ENCODE peak calls at places on chromosomes 4 and X, in ten cellular contexts. One of them, this sample, is unnamed.

GRCh38 chr4:186789671-186790070 is 66.0 kb upstream of the FAT1 start:
- DNase-seq in SK-N-SH: no peak
- DNase-seq in HCT116: no peak
- DNase-seq in Panc1: no peak
- DNase-seq in GM12891: no peak
- DNase-seq in endothelial cell of umbilical vein: no peak
- DNase-seq in esophagus muscularis mucosa: no peak
- DNase-seq in K562: no peak
- DNase-seq in sigmoid colon: no peak
- DNase-seq in H1: no peak
- DNase-seq in this sample: no peak

GRCh38 chrX:154485150-154486051 is 1.0 kb downstream of the UBL4A start:
- DNase-seq in esophagus muscularis mucosa: no peak
- DNase-seq in GM12891: no peak
- DNase-seq in endothelial cell of umbilical vein: no peak
- DNase-seq in Panc1: no peak
- DNase-seq in HCT116: no peak
- DNase-seq in sigmoid colon: peak
- DNase-seq in SK-N-SH: no peak
- DNase-seq in K562: no peak
- DNase-seq in H1: no peak
- DNase-seq in this sample: no peak

GRCh38 chr4:67371563-67371962 is 173.7 kb downstream of the CENPC start:
- DNase-seq in endothelial cell of umbilical vein: no peak
- DNase-seq in Panc1: no peak
- DNase-seq in HCT116: no peak
- DNase-seq in SK-N-SH: no peak
- DNase-seq in H1: no peak
- DNase-seq in esophagus muscularis mucosa: no peak
- DNase-seq in sigmoid colon: no peak
- DNase-seq in K562: no peak
- DNase-seq in GM12891: no peak
- DNase-seq in this sample: no peak

GRCh38 chr4:185580699-185581098 is 45.4 kb upstream of the PDLIM3 start:
- DNase-seq in GM12891: no peak
- DNase-seq in sigmoid colon: no peak
- DNase-seq in K562: no peak
- DNase-seq in endothelial cell of umbilical vein: no peak
- DNase-seq in H1: no peak
- DNase-seq in SK-N-SH: no peak
- DNase-seq in HCT116: no peak
- DNase-seq in esophagus muscularis mucosa: no peak
- DNase-seq in Panc1: no peak
- DNase-seq in this sample: no peak

GRCh38 chrX:151982217-151982616 is 7.7 kb upstream of the GABRE start:
- DNase-seq in H1: no peak
- DNase-seq in K562: no peak
- DNase-seq in SK-N-SH: no peak
- DNase-seq in GM12891: no peak
- DNase-seq in HCT116: no peak
- DNase-seq in esophagus muscularis mucosa: no peak
- DNase-seq in Panc1: no peak
- DNase-seq in sigmoid colon: no peak
- DNase-seq in endothelial cell of umbilical vein: peak
- DNase-seq in this sample: no peak

GRCh38 chr4:65665951-65666523 is 4.3 kb downstream of the EPHA5 start:
- DNase-seq in esophagus muscularis mucosa: no peak
- DNase-seq in endothelial cell of umbilical vein: no peak
- DNase-seq in sigmoid colon: no peak
- DNase-seq in SK-N-SH: no peak
- DNase-seq in K562: no peak
- DNase-seq in Panc1: no peak
- DNase-seq in GM12891: no peak
- DNase-seq in HCT116: no peak
- DNase-seq in H1: no peak
- DNase-seq in this sample: no peak

GRCh38 chr4:64068096-64068495 is 341.2 kb downstream of the TECRL start:
- DNase-seq in GM12891: no peak
- DNase-seq in esophagus muscularis mucosa: no peak
- DNase-seq in sigmoid colon: no peak
- DNase-seq in H1: no peak
- DNase-seq in Panc1: no peak
- DNase-seq in endothelial cell of umbilical vein: no peak
- DNase-seq in SK-N-SH: no peak
- DNase-seq in HCT116: no peak
- DNase-seq in K562: no peak
- DNase-seq in this sample: no peak

GRCh38 chrX:44244008-44244407 is 99.5 kb downstream of the EFHC2 start:
- DNase-seq in Panc1: peak
- DNase-seq in H1: no peak
- DNase-seq in K562: no peak
- DNase-seq in HCT116: peak
- DNase-seq in sigmoid colon: no peak
- DNase-seq in SK-N-SH: peak
- DNase-seq in endothelial cell of umbilical vein: peak
- DNase-seq in GM12891: no peak
- DNase-seq in esophagus muscularis mucosa: no peak
- DNase-seq in this sample: no peak

GRCh38 chr4:85792576-85792975 is 317.6 kb downstream of the ARHGAP24 start:
- DNase-seq in endothelial cell of umbilical vein: peak
- DNase-seq in HCT116: no peak
- DNase-seq in sigmoid colon: no peak
- DNase-seq in GM12891: no peak
- DNase-seq in Panc1: no peak
- DNase-seq in H1: no peak
- DNase-seq in esophagus muscularis mucosa: no peak
- DNase-seq in K562: no peak
- DNase-seq in SK-N-SH: no peak
- DNase-seq in this sample: no peak

GRCh38 chr4:166014411-166014810 is 141.4 kb downstream of the TLL1 start:
- DNase-seq in GM12891: no peak
- DNase-seq in HCT116: no peak
- DNase-seq in endothelial cell of umbilical vein: no peak
- DNase-seq in H1: no peak
- DNase-seq in K562: no peak
- DNase-seq in sigmoid colon: no peak
- DNase-seq in Panc1: peak
- DNase-seq in SK-N-SH: no peak
- DNase-seq in esophagus muscularis mucosa: no peak
- DNase-seq in this sample: no peak

GRCh38 chr4:122012735-122013134 is 60.9 kb upstream of the TRPC3 start:
- DNase-seq in HCT116: no peak
- DNase-seq in sigmoid colon: no peak
- DNase-seq in K562: no peak
- DNase-seq in Panc1: no peak
- DNase-seq in esophagus muscularis mucosa: no peak
- DNase-seq in endothelial cell of umbilical vein: no peak
- DNase-seq in GM12891: no peak
- DNase-seq in SK-N-SH: no peak
- DNase-seq in H1: no peak
- DNase-seq in this sample: no peak

GRCh38 chr4:38161208-38162113 is 201.3 kb downstream of the PTTG2 start:
- DNase-seq in HCT116: no peak
- DNase-seq in Panc1: no peak
- DNase-seq in esophagus muscularis mucosa: no peak
- DNase-seq in GM12891: no peak
- DNase-seq in sigmoid colon: no peak
- DNase-seq in H1: no peak
- DNase-seq in endothelial cell of umbilical vein: peak
- DNase-seq in SK-N-SH: no peak
- DNase-seq in K562: no peak
- DNase-seq in this sample: no peak

GRCh38 chr4:140876597-140877364 is 120.6 kb upstream of the TBC1D9 start:
- DNase-seq in Panc1: no peak
- DNase-seq in sigmoid colon: no peak
- DNase-seq in esophagus muscularis mucosa: peak
- DNase-seq in HCT116: no peak
- DNase-seq in K562: no peak
- DNase-seq in endothelial cell of umbilical vein: no peak
- DNase-seq in GM12891: no peak
- DNase-seq in SK-N-SH: no peak
- DNase-seq in H1: no peak
- DNase-seq in this sample: no peak

GRCh38 chrX:134936542-134936941 is 54.2 kb upstream of the SMIM10 start:
- DNase-seq in endothelial cell of umbilical vein: peak
- DNase-seq in esophagus muscularis mucosa: no peak
- DNase-seq in sigmoid colon: no peak
- DNase-seq in GM12891: no peak
- DNase-seq in H1: no peak
- DNase-seq in SK-N-SH: no peak
- DNase-seq in Panc1: no peak
- DNase-seq in HCT116: no peak
- DNase-seq in K562: no peak
- DNase-seq in this sample: no peak

GRCh38 chr4:129929052-129929451 is 833.1 kb downstream of the C4orf33 start:
- DNase-seq in sigmoid colon: no peak
- DNase-seq in GM12891: no peak
- DNase-seq in endothelial cell of umbilical vein: peak
- DNase-seq in K562: no peak
- DNase-seq in Panc1: no peak
- DNase-seq in H1: no peak
- DNase-seq in esophagus muscularis mucosa: no peak
- DNase-seq in HCT116: no peak
- DNase-seq in SK-N-SH: peak
- DNase-seq in this sample: no peak

GRCh38 chrX:45762699-45763647 is 562.3 kb upstream of the DIPK2B start:
- DNase-seq in GM12891: no peak
- DNase-seq in Panc1: no peak
- DNase-seq in SK-N-SH: no peak
- DNase-seq in K562: no peak
- DNase-seq in esophagus muscularis mucosa: no peak
- DNase-seq in HCT116: no peak
- DNase-seq in H1: no peak
- DNase-seq in endothelial cell of umbilical vein: peak
- DNase-seq in sigmoid colon: no peak
- DNase-seq in this sample: no peak

GRCh38 chrX:45758319-45758718 is 557.6 kb upstream of the DIPK2B start:
- DNase-seq in Panc1: no peak
- DNase-seq in endothelial cell of umbilical vein: peak
- DNase-seq in HCT116: no peak
- DNase-seq in GM12891: no peak
- DNase-seq in H1: no peak
- DNase-seq in SK-N-SH: no peak
- DNase-seq in sigmoid colon: no peak
- DNase-seq in K562: no peak
- DNase-seq in esophagus muscularis mucosa: no peak
- DNase-seq in this sample: no peak

GRCh38 chrX:45758738-45759397 is 558.2 kb upstream of the DIPK2B start:
- DNase-seq in SK-N-SH: no peak
- DNase-seq in GM12891: no peak
- DNase-seq in K562: no peak
- DNase-seq in endothelial cell of umbilical vein: no peak
- DNase-seq in HCT116: no peak
- DNase-seq in H1: no peak
- DNase-seq in Panc1: no peak
- DNase-seq in sigmoid colon: no peak
- DNase-seq in esophagus muscularis mucosa: no peak
- DNase-seq in this sample: no peak

GRCh38 chrX:45761920-45762319 is 561.2 kb upstream of the DIPK2B start:
- DNase-seq in K562: no peak
- DNase-seq in H1: no peak
- DNase-seq in esophagus muscularis mucosa: no peak
- DNase-seq in GM12891: no peak
- DNase-seq in HCT116: no peak
- DNase-seq in SK-N-SH: no peak
- DNase-seq in endothelial cell of umbilical vein: no peak
- DNase-seq in sigmoid colon: no peak
- DNase-seq in Panc1: no peak
- DNase-seq in this sample: no peak

GRCh38 chrX:45760187-45760742 is 559.6 kb upstream of the DIPK2B start:
- DNase-seq in SK-N-SH: no peak
- DNase-seq in esophagus muscularis mucosa: no peak
- DNase-seq in GM12891: no peak
- DNase-seq in K562: no peak
- DNase-seq in Panc1: no peak
- DNase-seq in H1: no peak
- DNase-seq in sigmoid colon: no peak
- DNase-seq in HCT116: no peak
- DNase-seq in endothelial cell of umbilical vein: no peak
- DNase-seq in this sample: no peak
- TF ChIP-seq POLR2AphosphoS5 in SK-N-SH: peak
- TF ChIP-seq POLR2AphosphoS5 in esophagus muscularis mucosa: no peak
- TF ChIP-seq POLR2AphosphoS5 in GM12891: no peak
- TF ChIP-seq POLR2AphosphoS5 in K562: no peak
- TF ChIP-seq POLR2AphosphoS5 in Panc1: no peak
- TF ChIP-seq POLR2AphosphoS5 in H1: no peak
- TF ChIP-seq POLR2AphosphoS5 in sigmoid colon: no peak
- TF ChIP-seq POLR2AphosphoS5 in HCT116: peak
- TF ChIP-seq POLR2AphosphoS5 in endothelial cell of umbilical vein: peak
- TF ChIP-seq POLR2AphosphoS5 in this sample: no peak

GRCh38 chr4:40247350-40247749 is 50.5 kb downstream of the RHOH start:
- DNase-seq in GM12891: no peak
- DNase-seq in H1: no peak
- DNase-seq in HCT116: no peak
- DNase-seq in SK-N-SH: no peak
- DNase-seq in sigmoid colon: no peak
- DNase-seq in endothelial cell of umbilical vein: no peak
- DNase-seq in K562: no peak
- DNase-seq in esophagus muscularis mucosa: no peak
- DNase-seq in Panc1: no peak
- DNase-seq in this sample: no peak
- TF ChIP-seq POLR2AphosphoS5 in GM12891: peak
- TF ChIP-seq POLR2AphosphoS5 in H1: no peak
- TF ChIP-seq POLR2AphosphoS5 in HCT116: no peak
- TF ChIP-seq POLR2AphosphoS5 in SK-N-SH: no peak
- TF ChIP-seq POLR2AphosphoS5 in sigmoid colon: no peak
- TF ChIP-seq POLR2AphosphoS5 in endothelial cell of umbilical vein: no peak
- TF ChIP-seq POLR2AphosphoS5 in K562: no peak
- TF ChIP-seq POLR2AphosphoS5 in esophagus muscularis mucosa: no peak
- TF ChIP-seq POLR2AphosphoS5 in Panc1: no peak
- TF ChIP-seq POLR2AphosphoS5 in this sample: no peak

GRCh38 chr4:40992472-40993298 is 221.7 kb downstream of the APBB2 start:
- DNase-seq in GM12891: no peak
- DNase-seq in K562: no peak
- DNase-seq in SK-N-SH: no peak
- DNase-seq in HCT116: no peak
- DNase-seq in esophagus muscularis mucosa: no peak
- DNase-seq in endothelial cell of umbilical vein: peak
- DNase-seq in H1: no peak
- DNase-seq in sigmoid colon: no peak
- DNase-seq in Panc1: no peak
- DNase-seq in this sample: no peak
- TF ChIP-seq POLR2AphosphoS5 in GM12891: no peak
- TF ChIP-seq POLR2AphosphoS5 in K562: no peak
- TF ChIP-seq POLR2AphosphoS5 in SK-N-SH: no peak
- TF ChIP-seq POLR2AphosphoS5 in HCT116: no peak
- TF ChIP-seq POLR2AphosphoS5 in esophagus muscularis mucosa: no peak
- TF ChIP-seq POLR2AphosphoS5 in endothelial cell of umbilical vein: peak
- TF ChIP-seq POLR2AphosphoS5 in H1: no peak
- TF ChIP-seq POLR2AphosphoS5 in sigmoid colon: no peak
- TF ChIP-seq POLR2AphosphoS5 in Panc1: no peak
- TF ChIP-seq POLR2AphosphoS5 in this sample: no peak

DNA sequence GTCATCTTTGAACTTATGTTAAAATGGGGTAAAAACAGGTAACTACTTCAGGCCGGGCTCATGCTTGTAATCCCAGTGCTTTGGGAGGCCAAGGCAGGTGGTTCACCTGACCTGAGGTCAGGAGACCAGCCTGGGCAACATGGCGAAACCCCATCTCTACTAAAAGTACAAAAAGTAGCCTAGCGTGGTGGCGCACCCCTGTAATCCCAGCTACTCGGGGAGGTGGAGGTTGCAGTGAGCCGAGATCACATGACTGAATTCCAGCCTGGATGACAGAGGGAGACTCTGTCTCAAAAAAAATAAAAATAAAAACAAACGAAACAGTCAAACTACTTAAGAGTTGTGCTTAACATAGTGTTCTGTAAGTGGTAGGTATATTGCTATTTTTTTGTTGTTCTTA is 2.5 kb downstream of the DDX3X start:
- DNase-seq in sigmoid colon: no peak
- DNase-seq in SK-N-SH: no peak
- DNase-seq in Panc1: no peak
- DNase-seq in H1: no peak
- DNase-seq in K562: no peak
- DNase-seq in esophagus muscularis mucosa: no peak
- DNase-seq in HCT116: no peak
- DNase-seq in GM12891: no peak
- DNase-seq in endothelial cell of umbilical vein: no peak
- DNase-seq in this sample: no peak
- TF ChIP-seq POLR2AphosphoS5 in sigmoid colon: no peak
- TF ChIP-seq POLR2AphosphoS5 in SK-N-SH: no peak
- TF ChIP-seq POLR2AphosphoS5 in Panc1: no peak
- TF ChIP-seq POLR2AphosphoS5 in H1: peak
- TF ChIP-seq POLR2AphosphoS5 in K562: no peak
- TF ChIP-seq POLR2AphosphoS5 in esophagus muscularis mucosa: no peak
- TF ChIP-seq POLR2AphosphoS5 in HCT116: no peak
- TF ChIP-seq POLR2AphosphoS5 in GM12891: no peak
- TF ChIP-seq POLR2AphosphoS5 in endothelial cell of umbilical vein: no peak
- TF ChIP-seq POLR2AphosphoS5 in this sample: no peak

This sample was measured in prostate gland.